ENCODE peak calls at places on chromosomes 11 and 22, in six cellular contexts. One of them, this sample, is unnamed.

GRCh38 chr11:65501530-65502273 is 2.9 kb downstream of the MALAT1 start:
- DNase-seq in astrocyte of the spinal cord: peak
- DNase-seq in esophagus squamous epithelium: no peak
- DNase-seq in RKO: peak
- DNase-seq in AG08396: no peak
- DNase-seq in NCI-H1105: no peak
- DNase-seq in this sample: peak

GRCh38 chr22:42376721-42377177 is 55.5 kb downstream of the NFAM1 start:
- DNase-seq in RKO: no peak
- DNase-seq in AG08396: peak
- DNase-seq in NCI-H1105: peak
- DNase-seq in astrocyte of the spinal cord: no peak
- DNase-seq in esophagus squamous epithelium: no peak
- DNase-seq in this sample: peak

GRCh38 chr11:63871962-63872832 is 33.3 kb downstream of the MARK2 start:
- DNase-seq in AG08396: peak
- DNase-seq in RKO: peak
- DNase-seq in esophagus squamous epithelium: no peak
- DNase-seq in NCI-H1105: no peak
- DNase-seq in astrocyte of the spinal cord: peak
- DNase-seq in this sample: peak

GRCh38 chr11:111605681-111606080 is 3.4 kb downstream of the SIK2 start:
- DNase-seq in RKO: no peak
- DNase-seq in AG08396: no peak
- DNase-seq in NCI-H1105: peak
- DNase-seq in astrocyte of the spinal cord: no peak
- DNase-seq in esophagus squamous epithelium: no peak
- DNase-seq in this sample: no peak

GRCh38 chr22:26471522-26471921 is 12.1 kb downstream of the HPS4 start:
- DNase-seq in astrocyte of the spinal cord: peak
- DNase-seq in RKO: peak
- DNase-seq in esophagus squamous epithelium: no peak
- DNase-seq in AG08396: peak
- DNase-seq in NCI-H1105: no peak
- DNase-seq in this sample: no peak

GRCh38 chr11:27857588-27857987 is 157.3 kb upstream of the BDNF start:
- DNase-seq in NCI-H1105: peak
- DNase-seq in AG08396: no peak
- DNase-seq in RKO: no peak
- DNase-seq in astrocyte of the spinal cord: no peak
- DNase-seq in esophagus squamous epithelium: no peak
- DNase-seq in this sample: no peak

GRCh38 chr22:21015051-21016006 is at the start of gene P2RX6:
- DNase-seq in RKO: no peak
- DNase-seq in NCI-H1105: no peak
- DNase-seq in esophagus squamous epithelium: no peak
- DNase-seq in AG08396: no peak
- DNase-seq in astrocyte of the spinal cord: peak
- DNase-seq in this sample: no peak

GRCh38 chr11:106400949-106401545 is 323.6 kb downstream of the AASDHPPT start:
- DNase-seq in NCI-H1105: no peak
- DNase-seq in AG08396: no peak
- DNase-seq in esophagus squamous epithelium: no peak
- DNase-seq in RKO: no peak
- DNase-seq in astrocyte of the spinal cord: no peak
- DNase-seq in this sample: no peak